ENCODE peak calls at places on chromosomes 5 and 9, in five cellular contexts. V is NCI-H748 treated with DMSO at 0.1 percent for 48 hours, Y is NAMALWA, L is AG09319, J is anterior cingulate cortex. X is an unnamed sample.

GRCh38 chr9:8679405-8679951 is 879.9 kb upstream of the DMAC1 start:
- DNase-seq in L (no peak), J (no peak), Y (no peak), V (peak), X (no peak)

GRCh38 chr9:104747565-104748358 is at the start of gene NIPSNAP3A:
- DNase-seq in Y (peak), L (no peak), J (peak), V (peak), X (peak)

GRCh38 chr9:134551176-134551575 is 90.4 kb upstream of the COL5A1 start:
- DNase-seq in J (no peak), V (no peak), L (no peak), Y (no peak), X (no peak)

GRCh38 chr5:68304421-68305052 is 89.0 kb downstream of the PIK3R1 start:
- DNase-seq in J (no peak), V (no peak), Y (no peak), L (no peak), X (no peak)

GRCh38 chr5:42612997-42613396 is 143.6 kb upstream of the CCDC152 start:
- DNase-seq in J (no peak), Y (no peak), V (no peak), L (no peak), X (no peak)

GRCh38 chr9:16794871-16795639 is 75.4 kb downstream of the BNC2 start:
- DNase-seq in J (no peak), L (peak), Y (no peak), V (no peak), X (peak)

GRCh38 chr9:137314561-137315560 is 12.8 kb upstream of the NRARP start:
- DNase-seq in L (no peak), V (no peak), J (no peak), Y (no peak), X (no peak)

GRCh38 chr9:137482094-137482781 is 23.1 kb upstream of the NSMF start:
- DNase-seq in Y (no peak), V (no peak), J (no peak), L (peak), X (no peak)

GRCh38 chr9:95788011-95788410 is 87.5 kb upstream of the ERCC6L2 start:
- DNase-seq in V (no peak), J (no peak), L (no peak), Y (no peak), X (no peak)

GRCh38 chr5:174188300-174188699 is 142.8 kb downstream of the NSG2 start:
- DNase-seq in J (no peak), V (no peak), Y (peak), L (no peak), X (no peak)

X was measured in ascending aorta.